ENCODE peak calls at places on chromosome 2, in four cellular contexts. One of them, this sample, is unnamed.

GRCh38 chr2:205017912-205018311 is 472.6 kb downstream of the PARD3B start:
- DNase-seq in esophagus squamous epithelium: no peak
- DNase-seq in AG04450: no peak
- DNase-seq in body of pancreas: no peak
- DNase-seq in this sample: no peak

GRCh38 chr2:170739507-170740046 is 24.4 kb downstream of the SP5 start:
- DNase-seq in esophagus squamous epithelium: no peak
- DNase-seq in AG04450: no peak
- DNase-seq in body of pancreas: no peak
- DNase-seq in this sample: no peak

GRCh38 chr2:74553892-74554820 is at the start of the genes DOK1 and LOXL3:
- DNase-seq in esophagus squamous epithelium: peak; percentile 22
- DNase-seq in AG04450: peak; percentile 83
- DNase-seq in body of pancreas: peak; percentile 85
- DNase-seq in this sample: peak; percentile 53

GRCh38 chr2:8684421-8684884 is 2.6 kb downstream of the ID2 start:
- DNase-seq in esophagus squamous epithelium: no peak
- DNase-seq in AG04450: no peak
- DNase-seq in body of pancreas: no peak
- DNase-seq in this sample: no peak

GRCh38 chr2:185337033-185337432 is 401.6 kb upstream of the FSIP2 start:
- DNase-seq in esophagus squamous epithelium: no peak
- DNase-seq in AG04450: no peak
- DNase-seq in body of pancreas: no peak
- DNase-seq in this sample: no peak

GRCh38 chr2:233098615-233099014 is 38.5 kb downstream of the INPP5D start:
- DNase-seq in esophagus squamous epithelium: no peak
- DNase-seq in AG04450: no peak
- DNase-seq in body of pancreas: peak; percentile 47
- DNase-seq in this sample: no peak

GRCh38 chr2:85578243-85579180 is 1.1 kb downstream of the VAMP8 start:
- DNase-seq in esophagus squamous epithelium: no peak
- DNase-seq in AG04450: no peak
- DNase-seq in body of pancreas: peak; percentile 65
- DNase-seq in this sample: no peak

GRCh38 chr2:238449909-238450417 is 23.2 kb downstream of the ASB1 start:
- DNase-seq in esophagus squamous epithelium: no peak
- DNase-seq in AG04450: no peak
- DNase-seq in body of pancreas: peak; percentile 43
- DNase-seq in this sample: no peak

GRCh38 chr2:241739651-241740050 is 5.2 kb downstream of the D2HGDH start:
- DNase-seq in esophagus squamous epithelium: no peak
- DNase-seq in AG04450: peak; percentile 41
- DNase-seq in body of pancreas: no peak
- DNase-seq in this sample: no peak

GRCh38 chr2:145007673-145008263 is 487.8 kb upstream of the ZEB2 start:
- DNase-seq in esophagus squamous epithelium: no peak
- DNase-seq in AG04450: no peak
- DNase-seq in body of pancreas: no peak
- DNase-seq in this sample: no peak

GRCh38 chr2:10658041-10658913 is 31.5 kb downstream of the NOL10 start:
- DNase-seq in esophagus squamous epithelium: no peak
- DNase-seq in AG04450: peak; percentile 41
- DNase-seq in body of pancreas: no peak
- DNase-seq in this sample: peak; percentile 90

GRCh38 chr2:202400937-202401336 is 24.8 kb downstream of the BMPR2 start:
- DNase-seq in esophagus squamous epithelium: no peak
- DNase-seq in AG04450: no peak
- DNase-seq in body of pancreas: no peak
- DNase-seq in this sample: no peak

GRCh38 chr2:138722316-138722715 is 57.9 kb downstream of the NXPH2 start:
- DNase-seq in esophagus squamous epithelium: no peak
- DNase-seq in AG04450: no peak
- DNase-seq in body of pancreas: no peak
- DNase-seq in this sample: no peak
- TF ChIP-seq CTCF in esophagus squamous epithelium: no peak
- TF ChIP-seq CTCF in AG04450: no peak
- TF ChIP-seq CTCF in body of pancreas: no peak
- TF ChIP-seq CTCF in this sample: no peak

GRCh38 chr2:96524482-96525210 is 11.9 kb upstream of the ARID5A start:
- DNase-seq in esophagus squamous epithelium: no peak
- DNase-seq in AG04450: no peak
- DNase-seq in body of pancreas: no peak
- DNase-seq in this sample: no peak
- H3K4me3 ChIP-seq in esophagus squamous epithelium: no peak overlapping the region
- H3K4me3 ChIP-seq in AG04450: no peak overlapping the region
- H3K4me3 ChIP-seq in body of pancreas: no peak overlapping the region
- H3K4me3 ChIP-seq in this sample: no peak overlapping the region

DNA sequence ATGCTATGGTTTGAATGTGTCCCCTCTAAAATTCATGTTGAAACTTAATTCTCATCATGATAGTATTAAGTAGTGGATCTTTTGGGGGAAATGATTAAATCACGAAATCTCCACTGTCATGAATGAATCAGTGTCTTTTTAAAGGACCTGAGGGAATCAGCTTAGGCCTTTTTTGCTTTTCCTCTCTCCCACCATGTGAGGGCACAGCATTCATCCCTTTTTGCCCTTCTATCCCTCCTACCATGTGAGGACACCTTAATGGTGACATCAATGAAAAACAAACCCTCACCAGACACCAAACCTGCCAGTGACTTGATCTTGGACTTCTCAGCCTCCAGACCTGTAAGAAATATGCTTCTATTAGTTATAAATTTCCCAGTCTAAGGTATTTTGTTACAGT is 247.1 kb upstream of the UBE2E3 start:
- DNase-seq in esophagus squamous epithelium: no peak
- DNase-seq in AG04450: no peak
- DNase-seq in body of pancreas: no peak
- DNase-seq in this sample: no peak
- TF ChIP-seq CTCF in esophagus squamous epithelium: no peak
- TF ChIP-seq CTCF in AG04450: no peak
- TF ChIP-seq CTCF in body of pancreas: no peak
- TF ChIP-seq CTCF in this sample: no peak

GRCh38 chr2:153476491-153477095 is 2.0 kb downstream of the RPRM start:
- DNase-seq in esophagus squamous epithelium: no peak
- DNase-seq in AG04450: no peak
- DNase-seq in body of pancreas: no peak
- DNase-seq in this sample: peak; percentile 56

GRCh38 chr2:153479527-153479926 is 965 bp upstream of the RPRM start:
- DNase-seq in esophagus squamous epithelium: no peak
- DNase-seq in AG04450: no peak
- DNase-seq in body of pancreas: no peak
- DNase-seq in this sample: no peak

GRCh38 chr2:153477096-153477555 is 1.4 kb downstream of the RPRM start:
- DNase-seq in esophagus squamous epithelium: no peak
- DNase-seq in AG04450: no peak
- DNase-seq in body of pancreas: no peak
- DNase-seq in this sample: no peak

GRCh38 chr2:153478289-153479261 is at the start of gene RPRM:
- DNase-seq in esophagus squamous epithelium: no peak
- DNase-seq in AG04450: peak; percentile 1
- DNase-seq in body of pancreas: peak; percentile 68
- DNase-seq in this sample: peak; percentile 71

GRCh38 chr2:153477641-153478288 is 797 bp downstream of the RPRM start:
- DNase-seq in esophagus squamous epithelium: no peak
- DNase-seq in AG04450: no peak
- DNase-seq in body of pancreas: no peak
- DNase-seq in this sample: no peak
- H3K4me3 ChIP-seq in esophagus squamous epithelium: peak overlapping the region; percentile 59
- H3K4me3 ChIP-seq in AG04450: no peak overlapping the region
- H3K4me3 ChIP-seq in body of pancreas: no peak overlapping the region
- H3K4me3 ChIP-seq in this sample: peak overlapping the region; percentile 88

GRCh38 chr2:1745171-1746023 is 1.1 kb upstream of the PXDN start:
- DNase-seq in esophagus squamous epithelium: no peak
- DNase-seq in AG04450: no peak
- DNase-seq in body of pancreas: no peak
- DNase-seq in this sample: no peak

GRCh38 chr2:1742680-1743395 is 1.5 kb downstream of the PXDN start:
- DNase-seq in esophagus squamous epithelium: no peak
- DNase-seq in AG04450: no peak
- DNase-seq in body of pancreas: peak; percentile 55
- DNase-seq in this sample: peak; percentile 80

GRCh38 chr2:1743396-1744150 is 742 bp downstream of the PXDN start:
- DNase-seq in esophagus squamous epithelium: no peak
- DNase-seq in AG04450: no peak
- DNase-seq in body of pancreas: no peak
- DNase-seq in this sample: no peak

GRCh38 chr2:1744151-1744445 is 217 bp downstream of the PXDN start:
- DNase-seq in esophagus squamous epithelium: no peak
- DNase-seq in AG04450: no peak
- DNase-seq in body of pancreas: no peak
- DNase-seq in this sample: no peak

DNA sequence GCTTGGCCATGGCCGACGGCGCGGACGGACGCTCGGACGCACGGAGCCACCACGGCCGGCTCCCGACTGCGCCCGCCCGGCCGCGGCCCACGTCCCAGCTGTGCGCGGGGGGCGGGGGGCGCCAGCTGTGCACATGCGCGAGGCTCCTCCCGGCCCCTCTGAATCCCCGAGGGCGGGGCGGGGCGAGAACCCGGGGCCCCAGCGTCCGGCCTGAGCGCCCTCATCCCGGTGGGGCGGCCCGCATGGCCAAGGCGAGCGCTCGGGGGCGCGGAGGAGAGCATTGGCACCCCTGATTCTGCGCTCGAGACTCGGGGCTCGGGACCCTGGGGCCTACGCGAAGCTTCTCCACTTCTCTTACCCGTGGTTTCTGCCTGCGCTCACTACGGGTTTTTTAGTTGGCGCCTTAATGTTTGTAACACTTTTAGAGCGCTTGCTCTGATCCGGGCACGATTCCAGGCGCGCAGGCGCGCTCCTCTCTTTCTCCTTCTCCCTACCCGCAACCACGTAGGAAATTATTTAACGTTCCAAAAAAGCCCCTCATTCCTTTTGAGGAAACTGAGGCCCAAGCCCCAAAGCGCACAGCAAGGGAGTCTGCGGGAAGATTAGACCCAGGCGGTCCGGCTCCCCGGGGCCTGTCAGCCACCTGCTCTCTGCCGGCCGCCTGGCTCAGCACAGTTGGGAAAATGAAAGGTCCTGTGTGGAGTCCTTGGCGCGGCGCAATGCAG is at the start of gene PXDN:
- DNase-seq in esophagus squamous epithelium: no peak
- DNase-seq in AG04450: no peak
- DNase-seq in body of pancreas: no peak
- DNase-seq in this sample: no peak
- TF ChIP-seq CTCF in esophagus squamous epithelium: no peak
- TF ChIP-seq CTCF in AG04450: no peak
- TF ChIP-seq CTCF in body of pancreas: no peak
- TF ChIP-seq CTCF in this sample: no peak

GRCh38 chr2:43592443-43592842 is 3.4 kb downstream of the THADA start:
- DNase-seq in esophagus squamous epithelium: no peak
- DNase-seq in AG04450: no peak
- DNase-seq in body of pancreas: no peak
- DNase-seq in this sample: no peak
- H3K4me3 ChIP-seq in esophagus squamous epithelium: no peak overlapping the region
- H3K4me3 ChIP-seq in AG04450: no peak overlapping the region
- H3K4me3 ChIP-seq in body of pancreas: no peak overlapping the region
- H3K4me3 ChIP-seq in this sample: no peak overlapping the region

GRCh38 chr2:116747103-116747502 is 1067.4 kb upstream of the DDX18 start:
- DNase-seq in esophagus squamous epithelium: no peak
- DNase-seq in AG04450: no peak
- DNase-seq in body of pancreas: no peak
- DNase-seq in this sample: no peak
- TF ChIP-seq CTCF in esophagus squamous epithelium: no peak
- TF ChIP-seq CTCF in AG04450: no peak
- TF ChIP-seq CTCF in body of pancreas: no peak
- TF ChIP-seq CTCF in this sample: peak; percentile 78

GRCh38 chr2:189407161-189407943 is 33.9 kb upstream of the WDR75 start:
- DNase-seq in esophagus squamous epithelium: no peak
- DNase-seq in AG04450: peak; percentile 56
- DNase-seq in body of pancreas: no peak
- DNase-seq in this sample: no peak
- H3K4me3 ChIP-seq in esophagus squamous epithelium: no peak overlapping the region
- H3K4me3 ChIP-seq in AG04450: peak overlapping the region; percentile 17
- H3K4me3 ChIP-seq in body of pancreas: no peak overlapping the region
- H3K4me3 ChIP-seq in this sample: no peak overlapping the region

DNA sequence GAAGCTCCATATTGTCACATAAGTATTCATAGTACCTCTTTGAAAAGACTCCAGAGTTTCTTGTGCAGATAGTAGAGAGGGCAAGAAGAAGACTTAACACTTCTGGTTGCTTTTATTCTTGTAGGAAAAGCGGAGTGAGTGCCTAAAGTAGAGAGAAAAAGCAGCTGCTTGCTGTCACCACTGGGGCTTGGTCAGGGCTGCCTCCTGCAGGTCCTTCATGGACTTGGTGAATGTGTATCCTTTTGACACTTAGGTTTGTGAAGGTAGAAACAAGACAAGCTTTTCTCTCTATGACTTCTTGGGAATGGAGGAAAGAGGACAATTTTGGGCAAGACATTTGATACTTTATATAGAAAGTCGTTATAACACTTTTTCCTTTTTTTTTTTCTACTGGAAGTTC is 312.8 kb upstream of the FANCL start:
- DNase-seq in esophagus squamous epithelium: no peak
- DNase-seq in AG04450: no peak
- DNase-seq in body of pancreas: peak; percentile 13
- DNase-seq in this sample: no peak
- TF ChIP-seq CTCF in esophagus squamous epithelium: no peak
- TF ChIP-seq CTCF in AG04450: no peak
- TF ChIP-seq CTCF in body of pancreas: no peak
- TF ChIP-seq CTCF in this sample: peak; percentile 16